ENCODE peak calls at places on chromosome 14, in eight cellular contexts. Y, W, Q, C, P, I, A and X are unnamed samples.
A peak's percentile ranks its signal among the peaks of the same experiment; 100 is the strongest.

GRCh38 chr14:75213172-75213571 is 36.8 kb upstream of the TMED10 start:
- DNase-seq in A (no peak), P (no peak), C (no peak), Y (no peak), Q (no peak), I (peak; percentile 23), W (no peak), X (no peak)

GRCh38 chr14:104445832-104446381 is 133.7 kb upstream of the C14orf180 start:
- DNase-seq in W (no peak), Y (no peak), A (no peak), Q (no peak), I (no peak), C (no peak), P (no peak), X (no peak)

GRCh38 chr14:56152221-56152620 is 34.0 kb downstream of the PELI2 start:
- DNase-seq in C (no peak), W (no peak), I (no peak), Y (no peak), A (no peak), Q (no peak), P (no peak), X (no peak)

GRCh38 chr14:76307786-76308780 is 67.9 kb upstream of the ESRRB start:
- DNase-seq in Y (no peak), P (no peak), A (no peak), W (no peak), I (no peak), C (no peak), Q (no peak), X (no peak)

GRCh38 chr14:63174760-63175191 is 29.5 kb upstream of the RHOJ start:
- DNase-seq in I (peak; percentile 83), W (no peak), Q (no peak), C (no peak), A (peak; percentile 11), Y (peak; percentile 23), P (peak; percentile 58), X (no peak)

GRCh38 chr14:101005447-101005846 is 101.9 kb upstream of the RTL1 start:
- DNase-seq in C (peak; percentile 32), W (no peak), A (no peak), P (no peak), I (no peak), Q (peak; percentile 78), Y (no peak), X (no peak)

GRCh38 chr14:91693342-91693741 is 38.5 kb downstream of the CATSPERB start:
- DNase-seq in C (no peak), W (no peak), P (peak; percentile 4), Y (no peak), A (no peak), Q (no peak), I (no peak), X (no peak)

GRCh38 chr14:54002653-54003052 is 46.0 kb upstream of the BMP4 start:
- DNase-seq in P (peak; percentile 64), I (peak; percentile 30), Y (no peak), Q (no peak), A (no peak), W (no peak), C (no peak), X (no peak)

GRCh38 chr14:52951730-52952481 is 1.1 kb upstream of the FERMT2 start:
- DNase-seq in Q (no peak), W (no peak), A (peak; percentile 9), C (peak; percentile 44), Y (peak; percentile 74), I (peak; percentile 92), P (peak; percentile 71), X (no peak)

GRCh38 chr14:89915114-89915878 is 39.2 kb downstream of the EFCAB11 start:
- DNase-seq in W (peak; percentile 27), Y (peak; percentile 35), C (peak; percentile 27), P (peak; percentile 55), Q (no peak), I (peak; percentile 89), A (peak; percentile 79), X (peak; percentile 69)

GRCh38 chr14:68807148-68807600 is 14.3 kb upstream of the ZFP36L1 start:
- DNase-seq in Q (peak; percentile 57), I (peak; percentile 88), A (no peak), W (no peak), C (peak; percentile 56), P (peak; percentile 80), Y (no peak), X (no peak)